ENCODE peak calls at places on chromosomes 3 and 15, in seven cellular contexts. One of them, this sample, is unnamed.

GRCh38 chr15:75349851-75350588 is 3.2 kb downstream of the NEIL1 start:
- DNase-seq in HCT116: no peak
- DNase-seq in breast epithelium: no peak
- DNase-seq in stomach: peak; percentile 58
- DNase-seq in ovary: peak; percentile 31
- DNase-seq in body of pancreas: no peak
- DNase-seq in adrenal gland: no peak
- DNase-seq in this sample: no peak

GRCh38 chr3:25654576-25654975 is 10.1 kb downstream of the TOP2B start:
- DNase-seq in HCT116: no peak
- DNase-seq in breast epithelium: no peak
- DNase-seq in stomach: no peak
- DNase-seq in ovary: no peak
- DNase-seq in body of pancreas: no peak
- DNase-seq in adrenal gland: no peak
- DNase-seq in this sample: no peak

GRCh38 chr3:197561926-197562325 is 6.2 kb upstream of the BDH1 start:
- DNase-seq in HCT116: no peak
- DNase-seq in breast epithelium: no peak
- DNase-seq in stomach: no peak
- DNase-seq in ovary: no peak
- DNase-seq in body of pancreas: no peak
- DNase-seq in adrenal gland: no peak
- DNase-seq in this sample: no peak

GRCh38 chr3:123068227-123069020 is 1.6 kb downstream of the PDIA5 start:
- DNase-seq in HCT116: peak; percentile 45
- DNase-seq in breast epithelium: no peak
- DNase-seq in stomach: peak; percentile 49
- DNase-seq in ovary: no peak
- DNase-seq in body of pancreas: no peak
- DNase-seq in adrenal gland: peak; percentile 34
- DNase-seq in this sample: no peak

GRCh38 chr3:133994166-133994910 is 35.4 kb downstream of the SLCO2A1 start:
- DNase-seq in HCT116: no peak
- DNase-seq in breast epithelium: no peak
- DNase-seq in stomach: no peak
- DNase-seq in ovary: no peak
- DNase-seq in body of pancreas: no peak
- DNase-seq in adrenal gland: no peak
- DNase-seq in this sample: no peak

GRCh38 chr3:58999779-59000170 is 50.0 kb downstream of the CFAP20DC start:
- DNase-seq in HCT116: no peak
- DNase-seq in breast epithelium: no peak
- DNase-seq in stomach: no peak
- DNase-seq in ovary: no peak
- DNase-seq in body of pancreas: no peak
- DNase-seq in adrenal gland: peak; percentile 18
- DNase-seq in this sample: no peak

GRCh38 chr3:42608586-42608985 is 8.1 kb downstream of the NKTR start:
- DNase-seq in HCT116: no peak
- DNase-seq in breast epithelium: no peak
- DNase-seq in stomach: no peak
- DNase-seq in ovary: no peak
- DNase-seq in body of pancreas: no peak
- DNase-seq in adrenal gland: no peak
- DNase-seq in this sample: no peak

GRCh38 chr15:28861031-28861534 is 12.6 kb upstream of the GOLGA6L7 start:
- DNase-seq in HCT116: no peak
- DNase-seq in breast epithelium: no peak
- DNase-seq in stomach: no peak
- DNase-seq in ovary: no peak
- DNase-seq in body of pancreas: no peak
- DNase-seq in adrenal gland: no peak
- DNase-seq in this sample: no peak

GRCh38 chr3:131658115-131658514 is 155.3 kb upstream of the MRPL3 start:
- DNase-seq in HCT116: no peak
- DNase-seq in breast epithelium: no peak
- DNase-seq in stomach: no peak
- DNase-seq in ovary: no peak
- DNase-seq in body of pancreas: no peak
- DNase-seq in adrenal gland: peak; percentile 7
- DNase-seq in this sample: no peak

GRCh38 chr15:84112025-84112424 is 123.5 kb upstream of the GOLGA6L4 start:
- DNase-seq in HCT116: no peak
- DNase-seq in breast epithelium: no peak
- DNase-seq in stomach: no peak
- DNase-seq in ovary: no peak
- DNase-seq in body of pancreas: no peak
- DNase-seq in adrenal gland: no peak
- DNase-seq in this sample: no peak

GRCh38 chr3:10274601-10275000 is 18.1 kb downstream of the GHRL start:
- DNase-seq in HCT116: no peak
- DNase-seq in breast epithelium: no peak
- DNase-seq in stomach: no peak
- DNase-seq in ovary: no peak
- DNase-seq in body of pancreas: no peak
- DNase-seq in adrenal gland: no peak
- DNase-seq in this sample: no peak

GRCh38 chr3:10883478-10884234 is 67.6 kb downstream of the SLC6A11 start:
- DNase-seq in HCT116: peak; percentile 8
- DNase-seq in breast epithelium: no peak
- DNase-seq in stomach: no peak
- DNase-seq in ovary: no peak
- DNase-seq in body of pancreas: no peak
- DNase-seq in adrenal gland: no peak
- DNase-seq in this sample: no peak

GRCh38 chr15:98083203-98083910 is 122.9 kb downstream of the ARRDC4 start:
- DNase-seq in HCT116: no peak
- DNase-seq in breast epithelium: no peak
- DNase-seq in stomach: no peak
- DNase-seq in ovary: no peak
- DNase-seq in body of pancreas: no peak
- DNase-seq in adrenal gland: no peak
- DNase-seq in this sample: no peak

GRCh38 chr3:54874816-54875556 is 52.9 kb downstream of the LRTM1 start:
- DNase-seq in HCT116: no peak
- DNase-seq in breast epithelium: no peak
- DNase-seq in stomach: no peak
- DNase-seq in ovary: no peak
- DNase-seq in body of pancreas: no peak
- DNase-seq in adrenal gland: no peak
- DNase-seq in this sample: no peak

GRCh38 chr3:71409352-71409751 is 174.2 kb downstream of the FOXP1 start:
- DNase-seq in HCT116: no peak
- DNase-seq in breast epithelium: no peak
- DNase-seq in stomach: no peak
- DNase-seq in ovary: no peak
- DNase-seq in body of pancreas: no peak
- DNase-seq in adrenal gland: no peak
- DNase-seq in this sample: no peak

GRCh38 chr15:65194826-65195541 is 9.8 kb upstream of the CLPX start:
- DNase-seq in HCT116: no peak
- DNase-seq in breast epithelium: peak; percentile 30
- DNase-seq in stomach: no peak
- DNase-seq in ovary: no peak
- DNase-seq in body of pancreas: no peak
- DNase-seq in adrenal gland: no peak
- DNase-seq in this sample: no peak

GRCh38 chr3:130700541-130700940 is 46.1 kb downstream of the PIK3R4 start:
- DNase-seq in HCT116: no peak
- DNase-seq in breast epithelium: no peak
- DNase-seq in stomach: no peak
- DNase-seq in ovary: no peak
- DNase-seq in body of pancreas: peak; percentile 24
- DNase-seq in adrenal gland: no peak
- DNase-seq in this sample: no peak

GRCh38 chr3:44055951-44056350 is 185.7 kb upstream of the TOPAZ1 start:
- DNase-seq in HCT116: no peak
- DNase-seq in breast epithelium: no peak
- DNase-seq in stomach: no peak
- DNase-seq in ovary: no peak
- DNase-seq in body of pancreas: no peak
- DNase-seq in adrenal gland: no peak
- DNase-seq in this sample: no peak

GRCh38 chr3:169199283-169199682 is 464.2 kb downstream of the MECOM start:
- DNase-seq in HCT116: no peak
- DNase-seq in breast epithelium: no peak
- DNase-seq in stomach: no peak
- DNase-seq in ovary: no peak
- DNase-seq in body of pancreas: no peak
- DNase-seq in adrenal gland: no peak
- DNase-seq in this sample: no peak

GRCh38 chr3:141940204-141940776 is 63.8 kb downstream of the ATP1B3 start:
- DNase-seq in HCT116: peak; percentile 95
- DNase-seq in breast epithelium: peak; percentile 86
- DNase-seq in stomach: no peak
- DNase-seq in ovary: no peak
- DNase-seq in body of pancreas: no peak
- DNase-seq in adrenal gland: peak; percentile 56
- DNase-seq in this sample: no peak

GRCh38 chr15:71465109-71465508 is 345.2 kb upstream of the NR2E3 start:
- DNase-seq in HCT116: no peak
- DNase-seq in breast epithelium: no peak
- DNase-seq in stomach: no peak
- DNase-seq in ovary: no peak
- DNase-seq in body of pancreas: no peak
- DNase-seq in adrenal gland: no peak
- DNase-seq in this sample: no peak

GRCh38 chr15:23823508-23823907 is 136.4 kb upstream of the NDN start:
- DNase-seq in HCT116: no peak
- DNase-seq in breast epithelium: no peak
- DNase-seq in stomach: no peak
- DNase-seq in ovary: no peak
- DNase-seq in body of pancreas: no peak
- DNase-seq in adrenal gland: peak; percentile 23
- DNase-seq in this sample: no peak

GRCh38 chr15:65377105-65377975 is 462 bp downstream of the IGDCC3 start:
- DNase-seq in HCT116: no peak
- DNase-seq in breast epithelium: no peak
- DNase-seq in stomach: no peak
- DNase-seq in ovary: peak; percentile 60
- DNase-seq in body of pancreas: no peak
- DNase-seq in adrenal gland: peak; percentile 27
- DNase-seq in this sample: no peak

GRCh38 chr15:72312605-72313447 is 7.1 kb downstream of the CELF6 start:
- DNase-seq in HCT116: peak; percentile 63
- DNase-seq in breast epithelium: peak; percentile 26
- DNase-seq in stomach: peak; percentile 61
- DNase-seq in ovary: peak; percentile 52
- DNase-seq in body of pancreas: peak; percentile 70
- DNase-seq in adrenal gland: peak; percentile 86
- DNase-seq in this sample: no peak

GRCh38 chr3:124260206-124260915 is 268.4 kb upstream of the ROPN1 start:
- DNase-seq in HCT116: no peak
- DNase-seq in breast epithelium: no peak
- DNase-seq in stomach: no peak
- DNase-seq in ovary: no peak
- DNase-seq in body of pancreas: no peak
- DNase-seq in adrenal gland: peak; percentile 90
- DNase-seq in this sample: no peak

GRCh38 chr15:57922780-57923179 is 142.7 kb downstream of the ALDH1A2 start:
- DNase-seq in HCT116: peak; percentile 2
- DNase-seq in breast epithelium: peak; percentile 48
- DNase-seq in stomach: peak; percentile 90
- DNase-seq in ovary: peak; percentile 72
- DNase-seq in body of pancreas: peak; percentile 85
- DNase-seq in adrenal gland: no peak
- DNase-seq in this sample: no peak

GRCh38 chr3:166660962-166661361 is 719.1 kb downstream of the ZBBX start:
- DNase-seq in HCT116: no peak
- DNase-seq in breast epithelium: no peak
- DNase-seq in stomach: no peak
- DNase-seq in ovary: no peak
- DNase-seq in body of pancreas: no peak
- DNase-seq in adrenal gland: no peak
- DNase-seq in this sample: no peak

GRCh38 chr3:122576174-122576940 is 1.1 kb upstream of the PARP15 start:
- DNase-seq in HCT116: no peak
- DNase-seq in breast epithelium: no peak
- DNase-seq in stomach: no peak
- DNase-seq in ovary: no peak
- DNase-seq in body of pancreas: no peak
- DNase-seq in adrenal gland: no peak
- DNase-seq in this sample: no peak

GRCh38 chr3:44642337-44642736 is 6.2 kb upstream of the ZNF35 start:
- DNase-seq in HCT116: no peak
- DNase-seq in breast epithelium: no peak
- DNase-seq in stomach: no peak
- DNase-seq in ovary: no peak
- DNase-seq in body of pancreas: no peak
- DNase-seq in adrenal gland: no peak
- DNase-seq in this sample: no peak

GRCh38 chr3:186361612-186362408 is at the start of gene DGKG:
- DNase-seq in HCT116: no peak
- DNase-seq in breast epithelium: no peak
- DNase-seq in stomach: peak; percentile 58
- DNase-seq in ovary: peak; percentile 46
- DNase-seq in body of pancreas: peak; percentile 59
- DNase-seq in adrenal gland: peak; percentile 39
- DNase-seq in this sample: no peak
- TF ChIP-seq POLR2A in HCT116: no peak
- TF ChIP-seq POLR2A in breast epithelium: no peak
- TF ChIP-seq POLR2A in stomach: no peak
- TF ChIP-seq POLR2A in ovary: peak; percentile 24
- TF ChIP-seq POLR2A in body of pancreas: no peak
- TF ChIP-seq POLR2A in adrenal gland: no peak
- TF ChIP-seq POLR2A in this sample: peak; percentile 73

DNA sequence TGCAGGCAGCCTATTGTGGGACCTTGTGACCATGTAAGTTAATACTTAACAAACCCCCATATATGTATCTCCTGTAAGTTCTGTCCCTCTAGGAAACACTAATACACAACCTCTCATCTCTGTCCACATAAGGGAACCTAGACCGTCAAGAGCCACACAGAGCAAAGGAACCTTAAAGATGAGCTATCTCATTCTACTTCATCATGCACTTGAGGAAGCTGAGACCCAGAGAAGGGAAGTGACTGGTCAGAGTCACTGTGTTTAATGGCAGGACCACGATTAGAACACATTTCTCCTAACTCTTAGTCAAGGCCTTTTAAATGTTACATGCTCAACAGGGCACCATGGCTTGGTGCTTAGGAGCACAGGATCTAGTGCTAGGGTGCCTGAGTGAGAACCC is 50.2 kb downstream of the NPTN start:
- DNase-seq in HCT116: no peak
- DNase-seq in breast epithelium: no peak
- DNase-seq in stomach: no peak
- DNase-seq in ovary: no peak
- DNase-seq in body of pancreas: no peak
- DNase-seq in adrenal gland: no peak
- DNase-seq in this sample: no peak
- H3K36me3 ChIP-seq in HCT116: peaks cover 14% of the 10 kb centered on the region
- H3K36me3 ChIP-seq in breast epithelium: no peaks in the 10 kb centered on the region
- H3K36me3 ChIP-seq in stomach: peaks cover 91% of the 10 kb centered on the region
- H3K36me3 ChIP-seq in ovary: no peaks in the 10 kb centered on the region
- H3K36me3 ChIP-seq in body of pancreas: peaks cover 11% of the 10 kb centered on the region
- H3K36me3 ChIP-seq in adrenal gland: no peaks in the 10 kb centered on the region
- H3K36me3 ChIP-seq in this sample: peaks cover 12% of the 10 kb centered on the region

GRCh38 chr3:106814231-106814630 is 563.0 kb upstream of the CCDC54 start:
- DNase-seq in HCT116: no peak
- DNase-seq in breast epithelium: no peak
- DNase-seq in stomach: no peak
- DNase-seq in ovary: peak; percentile 54
- DNase-seq in body of pancreas: no peak
- DNase-seq in adrenal gland: no peak
- DNase-seq in this sample: no peak
- TF ChIP-seq POLR2A in HCT116: no peak
- TF ChIP-seq POLR2A in breast epithelium: no peak
- TF ChIP-seq POLR2A in stomach: no peak
- TF ChIP-seq POLR2A in ovary: no peak
- TF ChIP-seq POLR2A in body of pancreas: no peak
- TF ChIP-seq POLR2A in adrenal gland: no peak
- TF ChIP-seq POLR2A in this sample: no peak

GRCh38 chr15:96049766-96050165 is 280.7 kb upstream of the NR2F2 start:
- DNase-seq in HCT116: no peak
- DNase-seq in breast epithelium: no peak
- DNase-seq in stomach: no peak
- DNase-seq in ovary: no peak
- DNase-seq in body of pancreas: no peak
- DNase-seq in adrenal gland: no peak
- DNase-seq in this sample: no peak
- H3K36me3 ChIP-seq in HCT116: no peaks in the 10 kb centered on the region
- H3K36me3 ChIP-seq in breast epithelium: no peaks in the 10 kb centered on the region
- H3K36me3 ChIP-seq in stomach: no peaks in the 10 kb centered on the region
- H3K36me3 ChIP-seq in ovary: no peaks in the 10 kb centered on the region
- H3K36me3 ChIP-seq in body of pancreas: no peaks in the 10 kb centered on the region
- H3K36me3 ChIP-seq in adrenal gland: no peaks in the 10 kb centered on the region
- H3K36me3 ChIP-seq in this sample: no peaks in the 10 kb centered on the region

This sample was measured in esophagus squamous epithelium.